ENCODE peak calls at places on chromosome 4, in seven cellular contexts. U is heart left ventricle, P is Peyer's patch, W is tibial nerve, E is HAP-1, L is upper lobe of right lung, Z is HepG2. X is an unnamed sample. For H3K4me1, the result is how much of the 10 kb centered on the place peaks cover.

GRCh38 chr4:118942465-118942864 is 53.8 kb downstream of the SYNPO2 start:
- DNase-seq in Z (no peak), L (no peak), P (no peak), W (no peak), E (no peak), U (no peak), X (no peak)

GRCh38 chr4:159158989-159159388 is 56.1 kb downstream of the RAPGEF2 start:
- DNase-seq in L (no peak), E (no peak), P (no peak), W (no peak), Z (no peak), U (no peak), X (no peak)

GRCh38 chr4:3436798-3437581 is 4.8 kb upstream of the HGFAC start:
- DNase-seq in Z (no peak), P (peak), W (no peak), E (no peak), U (no peak), L (peak), X (no peak)

GRCh38 chr4:24995346-24995745 is 35.4 kb downstream of the LGI2 start:
- DNase-seq in L (no peak), E (no peak), W (no peak), U (no peak), P (no peak), Z (no peak), X (no peak)

GRCh38 chr4:20273793-20274192 is 22.1 kb downstream of the SLIT2 start:
- DNase-seq in U (no peak), P (no peak), L (no peak), E (no peak), W (no peak), Z (no peak), X (no peak)

GRCh38 chr4:136637071-136637777 is 895.1 kb downstream of the PCDH18 start:
- DNase-seq in W (no peak), U (no peak), E (peak), L (no peak), Z (peak), P (no peak), X (peak)

GRCh38 chr4:150302553-150302952 is 224.3 kb downstream of the DCLK2 start:
- DNase-seq in P (no peak), E (no peak), Z (peak), W (no peak), U (no peak), L (no peak), X (no peak)

GRCh38 chr4:95190751-95191436 is 357.9 kb downstream of the UNC5C start:
- DNase-seq in L (no peak), Z (no peak), U (no peak), E (peak), W (no peak), P (no peak), X (no peak)

GRCh38 chr4:122747883-122748282 is 15.4 kb downstream of the BBS12 start:
- DNase-seq in U (no peak), P (no peak), L (no peak), Z (no peak), W (no peak), E (no peak), X (no peak)

GRCh38 chr4:6250235-6250983 is 19.2 kb upstream of the WFS1 start:
- DNase-seq in E (peak), P (no peak), U (no peak), L (no peak), W (peak), Z (peak), X (no peak)

GRCh38 chr4:164097119-164097518 is 602.6 kb downstream of the TMA16 start:
- DNase-seq in Z (no peak), L (no peak), P (no peak), W (no peak), U (no peak), E (no peak), X (no peak)

GRCh38 chr4:8081621-8082516 is 76.7 kb downstream of the ABLIM2 start:
- DNase-seq in U (no peak), P (no peak), Z (no peak), W (no peak), E (no peak), L (no peak), X (no peak)

GRCh38 chr4:121227254-121227867 is 63.2 kb upstream of the TNIP3 start:
- DNase-seq in E (no peak), U (no peak), P (no peak), Z (no peak), L (no peak), W (no peak), X (no peak)

GRCh38 chr4:131470360-131470759 is 1678.7 kb upstream of the PCDH10 start:
- DNase-seq in P (no peak), L (no peak), W (no peak), E (no peak), U (no peak), Z (no peak), X (no peak)

GRCh38 chr4:165668694-165669093 is 204.3 kb upstream of the TLL1 start:
- DNase-seq in W (no peak), Z (no peak), U (no peak), E (no peak), P (no peak), L (no peak), X (no peak)

GRCh38 chr4:16684083-16684482 is 214.4 kb downstream of the LDB2 start:
- DNase-seq in U (no peak), Z (no peak), P (no peak), L (no peak), E (no peak), W (no peak), X (no peak)

GRCh38 chr4:30754021-30754420 is 33.9 kb downstream of the PCDH7 start:
- DNase-seq in U (no peak), W (no peak), Z (no peak), P (no peak), L (no peak), E (no peak), X (no peak)

GRCh38 chr4:23266401-23266800 is 573.7 kb downstream of the GBA3 start:
- DNase-seq in Z (no peak), U (no peak), W (no peak), P (no peak), L (no peak), E (no peak), X (no peak)

GRCh38 chr4:23034726-23035125 is 342.0 kb downstream of the GBA3 start:
- DNase-seq in W (no peak), Z (no peak), P (no peak), E (no peak), U (no peak), L (no peak), X (no peak)

GRCh38 chr4:169152899-169153298 is 117.9 kb downstream of the SH3RF1 start:
- DNase-seq in W (no peak), P (no peak), L (no peak), E (no peak), U (no peak), Z (no peak), X (no peak)

GRCh38 chr4:14028862-14029261 is 401.3 kb upstream of the BOD1L1 start:
- DNase-seq in W (no peak), P (no peak), Z (no peak), E (no peak), L (no peak), U (no peak), X (peak)

GRCh38 chr4:7649741-7650531 is 215.2 kb upstream of the PSAPL1 start:
- DNase-seq in U (no peak), Z (no peak), L (peak), W (no peak), E (no peak), P (peak), X (peak)

GRCh38 chr4:64538219-64538618 is 129.0 kb upstream of the TECRL start:
- DNase-seq in P (no peak), U (no peak), E (peak), L (no peak), W (no peak), Z (peak), X (peak)

GRCh38 chr4:69214716-69215115 is at the start of gene UGT2B11:
- DNase-seq in P (no peak), W (no peak), U (no peak), E (no peak), Z (no peak), L (no peak), X (no peak)

GRCh38 chr4:128979934-128980333 is 113.4 kb downstream of the SCLT1 start:
- DNase-seq in P (no peak), E (no peak), W (no peak), U (no peak), L (no peak), Z (no peak), X (no peak)

GRCh38 chr4:86156526-86156925 is 203.3 kb downstream of the MAPK10 start:
- DNase-seq in U (no peak), L (no peak), P (no peak), W (no peak), Z (no peak), E (no peak), X (no peak)

GRCh38 chr4:14465057-14465456 is 537.2 kb upstream of the CPEB2 start:
- DNase-seq in Z (no peak), P (no peak), U (no peak), E (no peak), W (no peak), L (no peak), X (no peak)

GRCh38 chr4:176377705-176378302 is 58.0 kb downstream of the SPCS3 start:
- DNase-seq in Z (no peak), W (no peak), L (no peak), P (no peak), U (no peak), E (no peak), X (no peak)

GRCh38 chr4:779555-779954 is 46.4 kb downstream of the CPLX1 start:
- DNase-seq in L (no peak), E (no peak), Z (no peak), W (no peak), P (no peak), U (no peak), X (no peak)

GRCh38 chr4:127788517-127788916 is 6.4 kb downstream of the HSPA4L start:
- DNase-seq in U (no peak), W (no peak), E (no peak), Z (peak), L (no peak), P (no peak), X (no peak)

GRCh38 chr4:179836179-179837075 is 2394.2 kb upstream of the AGA start:
- DNase-seq in P (no peak), U (no peak), Z (no peak), L (no peak), W (no peak), E (no peak), X (no peak)

GRCh38 chr4:173367946-173368345 is 2.8 kb upstream of the SAP30 start:
- DNase-seq in Z (no peak), W (no peak), U (no peak), E (no peak), L (no peak), P (no peak), X (no peak)

GRCh38 chr4:142944565-142944964 is 98.5 kb upstream of the INPP4B start:
- DNase-seq in W (no peak), U (no peak), E (no peak), L (no peak), P (no peak), Z (no peak), X (no peak)

GRCh38 chr4:177214935-177215334 is 94.7 kb upstream of the NEIL3 start:
- DNase-seq in E (no peak), P (no peak), Z (no peak), U (no peak), L (no peak), W (no peak), X (no peak)

GRCh38 chr4:123452585-123452984 is 56.0 kb downstream of the SPRY1 start:
- DNase-seq in W (peak), E (no peak), Z (peak), U (no peak), L (no peak), P (no peak), X (peak)

GRCh38 chr4:1797298-1797860 is 4.3 kb downstream of the FGFR3 start:
- DNase-seq in L (no peak), U (no peak), W (no peak), Z (no peak), P (no peak), E (no peak), X (no peak)
- H3K4me1 ChIP-seq in L (under half), U (under half), W (under half), Z (half or more), P (under half), E (under half), X (under half)

GRCh38 chr4:27913738-27914137 is 1053.1 kb downstream of the STIM2 start:
- DNase-seq in U (no peak), P (no peak), W (no peak), L (no peak), E (no peak), Z (no peak), X (no peak)
- H3K4me1 ChIP-seq in U (under half), P (under half), W (under half), L (under half), E (under half), Z (under half), X (under half)

GRCh38 chr4:184648220-184649025 is 824 bp downstream of the CASP3 start:
- DNase-seq in Z (peak), L (peak), U (peak), E (peak), W (peak), P (peak), X (peak)

GRCh38 chr4:184651899-184652298 is 2.4 kb downstream of the PRIMPOL start:
- DNase-seq in L (no peak), U (no peak), W (no peak), P (no peak), Z (no peak), E (no peak), X (no peak)

GRCh38 chr4:184647391-184648101 is 1.7 kb downstream of the CASP3 start:
- DNase-seq in U (no peak), W (no peak), P (no peak), E (no peak), L (no peak), Z (no peak), X (no peak)

GRCh38 chr4:184649971-184650855 is 675 bp downstream of the PRIMPOL start:
- DNase-seq in Z (peak), P (no peak), E (peak), U (peak), W (peak), L (no peak), X (peak)

DNA sequence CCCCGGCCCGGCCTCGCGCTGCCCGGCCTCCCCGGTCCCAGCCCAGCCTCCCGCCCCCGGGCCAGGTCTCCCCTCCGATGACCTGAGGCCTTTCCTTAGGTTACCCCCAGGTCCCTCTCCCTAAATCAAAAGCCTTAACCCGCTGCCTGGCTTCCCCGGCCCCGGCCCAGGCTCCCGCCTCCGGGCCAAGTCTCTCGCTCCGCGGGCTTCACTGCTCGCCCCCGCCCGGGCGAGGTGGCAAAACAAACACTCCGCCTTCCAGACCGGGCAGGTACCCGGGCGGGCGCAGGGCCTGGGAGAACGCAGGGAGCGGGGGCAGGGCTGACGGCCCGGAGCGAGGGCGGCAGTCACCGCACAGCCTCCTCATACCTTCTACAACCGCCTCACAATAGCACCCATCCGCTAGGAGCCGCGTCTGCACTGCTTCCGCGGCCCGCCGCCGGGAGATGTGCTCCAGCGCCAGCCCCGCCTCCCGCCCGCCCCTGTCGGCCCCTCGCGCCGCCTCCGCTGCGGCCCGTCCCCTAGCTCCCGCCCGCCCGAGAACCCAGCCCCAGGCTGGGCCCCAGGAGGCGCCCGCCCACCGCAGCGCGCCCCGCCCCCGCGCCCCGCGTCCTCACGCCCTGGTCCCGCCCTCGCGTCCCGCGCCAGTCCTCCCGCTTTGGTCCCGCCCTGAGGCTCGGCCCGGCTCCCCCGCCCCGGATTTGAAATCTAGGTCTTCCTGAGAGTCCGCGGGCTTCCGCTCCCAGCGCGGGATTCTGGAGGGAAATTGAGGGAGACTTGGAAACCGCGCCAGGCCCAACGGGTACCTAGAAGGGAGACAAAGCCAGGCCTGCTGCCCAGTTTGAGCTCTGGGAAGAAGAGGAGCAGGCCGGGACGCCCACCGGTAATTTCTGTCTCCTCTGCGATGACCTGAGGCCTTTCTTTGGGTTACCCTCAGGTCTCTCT is at the start of the genes CASP3 and PRIMPOL:
- DNase-seq in W (peak), U (peak), L (peak), P (peak), Z (peak), E (peak), X (peak)
- H3K4me1 ChIP-seq in W (under half), U (under half), L (under half), P (under half), Z (half or more), E (under half), X (under half)

GRCh38 chr4:184409911-184410692 is 64.2 kb downstream of the IRF2 start:
- DNase-seq in Z (no peak), E (no peak), W (no peak), U (no peak), L (no peak), P (no peak), X (no peak)

GRCh38 chr4:184408021-184408710 is 66.2 kb downstream of the IRF2 start:
- DNase-seq in W (no peak), L (no peak), Z (no peak), P (no peak), E (no peak), U (no peak), X (no peak)

GRCh38 chr4:184408711-184409081 is 65.7 kb downstream of the IRF2 start:
- DNase-seq in W (no peak), U (no peak), Z (no peak), E (no peak), P (no peak), L (no peak), X (no peak)

GRCh38 chr4:184410748-184411147 is 63.6 kb downstream of the IRF2 start:
- DNase-seq in P (no peak), W (no peak), U (no peak), L (no peak), E (no peak), Z (no peak), X (no peak)

GRCh38 chr4:184409502-184409901 is 64.8 kb downstream of the IRF2 start:
- DNase-seq in E (no peak), W (no peak), P (no peak), L (no peak), U (no peak), Z (no peak), X (no peak)
- H3K4me1 ChIP-seq in E (under half), W (under half), P (under half), L (under half), U (under half), Z (under half), X (under half)

GRCh38 chr4:76495166-76495565 is 60.1 kb downstream of the SHROOM3 start:
- DNase-seq in P (no peak), E (no peak), W (no peak), Z (no peak), U (no peak), L (no peak), X (no peak)
- H3K4me1 ChIP-seq in P (under half), E (under half), W (under half), Z (under half), U (under half), L (under half), X (under half)

GRCh38 chr4:167233523-167234387 is 539 bp downstream of the SPOCK3 start:
- DNase-seq in L (peak), W (no peak), P (no peak), Z (no peak), U (no peak), E (peak), X (no peak)
- H3K4me1 ChIP-seq in L (under half), W (under half), P (under half), Z (under half), U (under half), E (under half), X (under half)

GRCh38 chr4:53744446-53745160 is 153.3 kb upstream of the LNX1 start:
- DNase-seq in P (no peak), W (no peak), E (no peak), Z (peak), U (no peak), L (no peak), X (peak)
- H3K4me1 ChIP-seq in P (under half), W (under half), E (under half), Z (under half), U (under half), L (under half), X (under half)

GRCh38 chr4:153084939-153085630 is 119.2 kb upstream of the TRIM2 start:
- DNase-seq in U (peak), L (peak), Z (no peak), E (peak), P (peak), W (peak), X (peak)
- H3K4me1 ChIP-seq in U (under half), L (under half), Z (under half), E (under half), P (under half), W (under half), X (under half)